ENCODE peak calls at places on chromosomes 5 and 9, in ten cellular contexts. S, Y, V, E, I, G, M, U, D and Z are unnamed samples. For H3K4me1, the result is how much of the 10 kb centered on the place peaks cover.

GRCh38 chr5:38193015-38193581 is 65.3 kb upstream of the EGFLAM start:
- DNase-seq in S (peak), Y (peak), V (peak), E (peak), I (peak), G (peak), M (peak), U (peak), D (peak), Z (peak)

GRCh38 chr9:71552480-71552879 is 215.8 kb downstream of the CEMIP2 start:
- DNase-seq in S (no peak), Y (peak), V (peak), E (no peak), I (peak), G (no peak), M (no peak), U (no peak), D (no peak), Z (no peak)

GRCh38 chr5:12322042-12322441 is 417.8 kb upstream of the CTNND2 start:
- DNase-seq in S (no peak), Y (peak), V (peak), E (no peak), I (no peak), G (no peak), M (no peak), U (no peak), D (no peak), Z (no peak)

GRCh38 chr9:88056876-88057275 is 81.4 kb downstream of the SPATA31C2 start:
- DNase-seq in S (peak), Y (no peak), V (no peak), E (no peak), I (no peak), G (peak), M (no peak), U (no peak), D (no peak), Z (no peak)

GRCh38 chr5:134103998-134104612 is 10.4 kb upstream of the TCF7 start:
- DNase-seq in S (no peak), Y (no peak), V (no peak), E (no peak), I (no peak), G (no peak), M (no peak), U (no peak), D (no peak), Z (no peak)

GRCh38 chr5:65103674-65104035 is 334.9 kb downstream of the CWC27 start:
- DNase-seq in S (no peak), Y (peak), V (no peak), E (no peak), I (no peak), G (no peak), M (no peak), U (no peak), D (no peak), Z (no peak)

GRCh38 chr9:108040783-108041182 is 551.2 kb upstream of the KLF4 start:
- DNase-seq in S (peak), Y (no peak), V (no peak), E (no peak), I (no peak), G (peak), M (peak), U (peak), D (no peak), Z (no peak)

GRCh38 chr5:40879163-40879942 is 29.9 kb upstream of the C7 start:
- DNase-seq in S (peak), Y (peak), V (no peak), E (peak), I (no peak), G (peak), M (peak), U (peak), D (peak), Z (peak)

GRCh38 chr5:120405923-120406322 is 58.2 kb upstream of the PRR16 start:
- DNase-seq in S (no peak), Y (no peak), V (no peak), E (no peak), I (no peak), G (peak), M (no peak), U (no peak), D (no peak), Z (no peak)

GRCh38 chr9:16150501-16150900 is 597.7 kb downstream of the CCDC171 start:
- DNase-seq in S (no peak), Y (no peak), V (no peak), E (peak), I (no peak), G (no peak), M (no peak), U (no peak), D (no peak), Z (no peak)

GRCh38 chr9:123033864-123034598 is 564 bp downstream of the GPR21 start:
- DNase-seq in S (no peak), Y (no peak), V (no peak), E (no peak), I (no peak), G (peak), M (no peak), U (no peak), D (no peak), Z (no peak)

GRCh38 chr9:117145811-117146490 is 268.9 kb downstream of the ASTN2 start:
- DNase-seq in S (no peak), Y (no peak), V (peak), E (no peak), I (no peak), G (no peak), M (no peak), U (no peak), D (no peak), Z (no peak)

GRCh38 chr5:10250804-10251276 is 760 bp downstream of the CCT5 start:
- DNase-seq in S (no peak), Y (no peak), V (peak), E (peak), I (no peak), G (peak), M (peak), U (no peak), D (no peak), Z (peak)

DNA sequence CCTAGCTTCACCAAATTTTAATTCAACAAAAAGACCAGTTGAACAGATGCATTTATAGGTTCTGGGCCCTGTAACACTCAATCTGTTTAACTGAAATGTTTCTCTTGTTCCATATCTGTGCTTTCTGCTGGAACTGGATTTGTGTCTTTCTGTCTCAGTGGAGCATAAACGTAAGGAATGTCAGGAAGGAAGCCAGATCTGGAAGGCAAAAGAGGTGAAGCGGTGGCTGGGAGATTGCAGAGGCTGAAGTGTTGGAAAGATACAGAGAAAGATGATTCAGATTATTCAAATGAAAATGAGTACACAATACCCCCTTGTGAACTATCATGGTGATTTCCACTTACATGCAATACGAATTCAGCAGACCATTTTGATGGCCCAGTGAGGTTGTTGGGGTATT is 406.8 kb downstream of the BRINP1 start:
- DNase-seq in S (no peak), Y (no peak), V (no peak), E (no peak), I (no peak), G (no peak), M (no peak), U (no peak), D (no peak), Z (no peak)
- H3K4me2 ChIP-seq in S (no peak), Y (no peak), V (no peak), E (no peak), I (no peak), G (no peak), M (no peak), U (no peak), D (no peak), Z (no peak)

GRCh38 chr5:78638973-78639669 is 9.5 kb downstream of the LHFPL2 start:
- DNase-seq in S (no peak), Y (no peak), V (no peak), E (no peak), I (no peak), G (no peak), M (no peak), U (no peak), D (no peak), Z (no peak)
- H3K27ac ChIP-seq in S (peak), Y (no peak), V (no peak), E (peak), I (no peak), G (peak), M (no peak), U (peak), D (peak), Z (no peak)

DNA sequence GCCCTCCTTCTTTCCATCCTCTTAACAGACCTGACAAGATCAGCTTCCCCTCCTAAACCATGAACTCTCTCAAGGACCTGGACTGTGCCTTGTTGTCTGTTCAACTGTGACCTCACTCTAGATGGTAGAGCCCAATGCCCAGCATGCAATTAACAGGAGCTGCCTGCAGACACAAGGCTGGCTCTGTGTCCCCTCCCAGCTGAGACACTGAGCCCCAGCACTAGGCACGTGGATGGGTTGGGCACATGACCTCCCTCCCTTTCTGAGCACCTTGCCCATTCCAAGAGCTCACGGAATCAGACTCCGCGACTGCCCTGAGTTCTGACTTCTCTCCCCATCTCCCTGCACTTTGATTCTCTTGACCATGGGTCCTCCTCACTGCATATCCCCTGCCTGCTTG is 93.5 kb upstream of the LRRTM2 start:
- DNase-seq in S (no peak), Y (no peak), V (no peak), E (no peak), I (no peak), G (no peak), M (no peak), U (no peak), D (no peak), Z (no peak)
- H3K4me1 ChIP-seq in S (under half), Y (under half), V (half or more), E (half or more), I (under half), G (under half), M (under half), U (under half), D (half or more), Z (under half)

GRCh38 chr5:139182528-139183296 is 15.5 kb downstream of the SIL1 start:
- DNase-seq in S (no peak), Y (no peak), V (no peak), E (no peak), I (no peak), G (no peak), M (no peak), U (no peak), D (no peak), Z (peak)
- H3K4me2 ChIP-seq in S (no peak), Y (no peak), V (no peak), E (no peak), I (no peak), G (no peak), M (no peak), U (peak), D (no peak), Z (peak)

DNA sequence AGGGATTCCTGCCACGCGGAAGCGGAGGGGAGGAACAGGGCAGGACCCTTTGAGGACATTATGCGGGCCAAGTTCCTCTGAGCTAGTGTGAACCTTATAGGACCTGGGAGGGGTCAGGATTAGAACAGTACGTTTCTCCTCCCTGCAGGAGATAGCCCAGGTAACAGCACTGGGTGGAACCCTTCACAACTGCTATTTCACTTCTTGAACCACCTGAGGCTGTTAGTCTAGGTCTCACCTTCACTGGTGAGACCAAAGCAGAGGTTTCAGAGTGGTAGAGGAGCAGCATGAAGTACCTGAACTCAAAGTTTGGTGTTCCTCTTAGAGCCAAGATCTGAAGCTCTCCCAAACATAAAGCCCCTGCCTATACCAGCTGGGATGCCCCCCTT is 832 bp downstream of the EIF4EBP3 start:
- DNase-seq in S (no peak), Y (peak), V (no peak), E (no peak), I (no peak), G (no peak), M (no peak), U (no peak), D (no peak), Z (no peak)
- H3K27ac ChIP-seq in S (no peak), Y (peak), V (no peak), E (peak), I (peak), G (peak), M (peak), U (no peak), D (peak), Z (peak)

DNA sequence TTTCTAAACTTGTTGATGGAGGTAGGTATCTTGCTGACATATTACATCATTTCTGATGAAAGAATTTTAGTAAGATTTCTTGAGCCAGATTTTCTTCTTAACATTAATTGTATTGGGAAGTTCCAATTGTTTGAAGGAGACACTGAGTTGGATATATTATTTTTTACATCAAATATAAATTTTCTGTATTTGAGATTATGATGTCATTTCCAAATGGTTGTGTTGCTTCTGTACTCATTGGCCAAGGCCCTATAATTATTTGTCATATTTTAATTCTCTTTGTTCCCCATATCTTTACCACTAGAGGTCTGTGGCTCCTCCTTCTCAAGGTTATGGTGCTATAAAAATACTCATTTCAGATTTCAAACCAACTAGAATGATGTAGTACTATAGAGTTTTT is 53.4 kb downstream of the ITGA1 start:
- DNase-seq in S (no peak), Y (no peak), V (no peak), E (no peak), I (no peak), G (no peak), M (no peak), U (no peak), D (no peak), Z (no peak)
- H3K4me1 ChIP-seq in S (under half), Y (under half), V (under half), E (under half), I (under half), G (under half), M (under half), U (under half), D (under half), Z (under half)

GRCh38 chr9:928363-929042 is 48.0 kb upstream of the DMRT3 start:
- DNase-seq in S (no peak), Y (peak), V (peak), E (peak), I (peak), G (no peak), M (peak), U (peak), D (peak), Z (peak)

GRCh38 chr9:926976-927375 is 49.5 kb upstream of the DMRT3 start:
- DNase-seq in S (no peak), Y (no peak), V (no peak), E (no peak), I (no peak), G (no peak), M (no peak), U (no peak), D (no peak), Z (no peak)

GRCh38 chr9:917730-918129 is 58.7 kb upstream of the DMRT3 start:
- DNase-seq in S (no peak), Y (no peak), V (no peak), E (no peak), I (no peak), G (no peak), M (no peak), U (no peak), D (no peak), Z (no peak)

GRCh38 chr9:920927-921326 is 55.5 kb upstream of the DMRT3 start:
- DNase-seq in S (no peak), Y (no peak), V (no peak), E (no peak), I (no peak), G (no peak), M (no peak), U (no peak), D (no peak), Z (no peak)

GRCh38 chr9:922731-923130 is 53.7 kb upstream of the DMRT3 start:
- DNase-seq in S (no peak), Y (no peak), V (no peak), E (no peak), I (no peak), G (no peak), M (no peak), U (no peak), D (no peak), Z (no peak)
- H3K4me2 ChIP-seq in S (no peak), Y (no peak), V (no peak), E (no peak), I (no peak), G (no peak), M (no peak), U (no peak), D (no peak), Z (no peak)

DNA sequence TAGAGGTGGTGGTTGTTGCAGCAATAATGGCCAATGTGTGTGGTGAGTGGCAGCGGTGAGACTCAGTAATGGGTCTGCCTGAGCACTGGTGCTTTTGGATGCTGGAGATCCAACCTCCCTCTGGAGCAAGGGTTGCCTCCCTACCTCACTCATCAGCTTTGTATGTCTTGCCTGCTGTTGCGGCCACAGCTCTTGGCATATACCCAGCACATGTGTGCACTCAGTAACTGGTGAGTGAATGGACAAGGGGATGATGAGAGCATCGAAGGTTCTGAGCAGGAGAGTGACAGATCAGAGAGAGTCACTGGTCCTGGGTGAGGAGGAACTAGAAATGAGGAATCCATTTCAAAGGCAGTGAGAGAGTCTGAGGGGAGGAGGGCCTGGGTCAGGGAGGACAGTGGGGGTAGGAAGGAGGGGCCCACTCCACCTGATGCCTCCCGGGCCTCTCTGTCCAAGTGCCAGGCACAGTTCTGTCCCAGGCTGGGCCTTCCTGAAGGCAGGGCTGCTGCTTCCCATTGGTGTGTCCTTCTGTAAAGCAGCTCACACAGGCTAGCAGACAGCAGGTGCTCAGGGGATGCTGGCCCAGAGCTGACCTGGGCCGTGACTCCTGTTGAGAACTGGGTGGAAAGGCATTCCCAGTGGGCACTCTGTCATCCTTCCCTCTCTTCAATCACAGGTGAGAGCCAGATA is 96.6 kb upstream of the PITX1 start:
- DNase-seq in S (no peak), Y (no peak), V (no peak), E (no peak), I (no peak), G (peak), M (no peak), U (no peak), D (no peak), Z (peak)
- H3K27ac ChIP-seq in S (no peak), Y (no peak), V (no peak), E (no peak), I (no peak), G (no peak), M (no peak), U (no peak), D (no peak), Z (peak)

GRCh38 chr5:129014185-129014584 is 48.9 kb downstream of the SLC27A6 start:
- DNase-seq in S (no peak), Y (no peak), V (no peak), E (no peak), I (no peak), G (no peak), M (no peak), U (no peak), D (no peak), Z (no peak)
- H3K4me1 ChIP-seq in S (under half), Y (under half), V (under half), E (under half), I (under half), G (under half), M (under half), U (under half), D (under half), Z (under half)

DNA sequence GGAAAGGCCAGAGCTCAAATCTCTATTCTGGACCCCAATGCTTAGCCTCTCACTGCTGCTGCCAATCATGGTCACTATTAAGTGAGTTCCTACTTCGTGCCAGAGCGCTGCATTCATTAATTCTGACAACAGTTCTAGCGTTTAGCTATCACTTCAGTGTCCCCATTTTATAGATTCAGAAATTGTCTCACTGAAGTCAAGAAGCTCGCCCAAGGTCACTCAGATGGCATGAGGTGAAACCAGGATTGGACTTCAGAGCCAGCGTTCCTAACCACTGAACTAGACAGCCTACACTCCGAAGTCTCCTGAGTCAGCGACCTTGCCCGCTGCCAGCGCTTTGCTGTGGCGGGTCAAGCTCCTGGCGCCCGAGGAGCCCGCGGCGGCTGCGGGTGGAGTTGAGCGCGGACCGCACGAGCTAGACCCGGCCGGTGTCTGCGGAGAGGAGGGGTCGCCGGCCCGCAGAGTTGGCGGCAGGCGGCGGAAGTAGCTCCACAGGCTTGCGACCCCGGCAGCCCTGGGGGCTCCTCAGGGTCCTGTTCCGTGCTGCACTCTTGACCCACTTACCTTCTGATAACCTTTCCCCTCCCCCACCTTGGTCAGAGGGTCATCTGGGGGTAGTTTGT is 2.1 kb upstream of the GABRB2 start:
- DNase-seq in S (no peak), Y (peak), V (peak), E (peak), I (peak), G (no peak), M (no peak), U (no peak), D (no peak), Z (no peak)
- H3K4me2 ChIP-seq in S (no peak), Y (peak), V (peak), E (peak), I (peak), G (no peak), M (no peak), U (peak), D (no peak), Z (no peak)